ENCODE peak calls at places on chromosomes 3 and 15, in ten cellular contexts. Q is PC-3, T is astrocyte, J is Peyer's patch, W is brain microvascular endothelial cell, A is tibial artery, P is fibroblast of lung, H is ovary, L is kidney, V is right lobe of liver. U is an unnamed sample.

GRCh38 chr15:60353245-60353940 is 44.4 kb downstream of the ANXA2 start:
- DNase-seq in L (no peak), P (no peak), A (no peak), T (peak; percentile 63), H (no peak), W (no peak), V (no peak), J (no peak), Q (peak; percentile 38), U (no peak)

GRCh38 chr3:184815046-184815930 is 3.3 kb downstream of the VPS8 start:
- DNase-seq in T (peak; percentile 90), H (no peak), Q (peak; percentile 34), V (no peak), L (no peak), P (peak; percentile 91), J (no peak), A (no peak), W (peak; percentile 79), U (no peak)

GRCh38 chr15:77864211-77865105 is 213.1 kb downstream of the TBC1D2B start:
- DNase-seq in L (peak; percentile 65), A (peak; percentile 59), V (no peak), P (no peak), Q (no peak), T (no peak), H (no peak), W (no peak), J (peak; percentile 22), U (no peak)

GRCh38 chr15:100338971-100339444 is 2.8 kb downstream of the ADAMTS17 start:
- DNase-seq in W (peak; percentile 67), V (peak; percentile 41), L (no peak), Q (peak; percentile 88), A (peak; percentile 84), T (peak; percentile 72), J (peak; percentile 87), H (peak; percentile 69), P (peak; percentile 48), U (no peak)

GRCh38 chr15:39621210-39621609 is 40.3 kb downstream of the THBS1 start:
- DNase-seq in V (no peak), Q (peak; percentile 45), P (no peak), W (no peak), A (no peak), L (no peak), T (no peak), H (no peak), J (no peak), U (no peak)

GRCh38 chr15:83475551-83475950 is 28.4 kb downstream of the SH3GL3 start:
- DNase-seq in A (no peak), Q (peak; percentile 73), H (no peak), P (peak; percentile 15), W (peak; percentile 16), L (no peak), J (no peak), T (peak; percentile 63), V (no peak), U (peak; percentile 12)

GRCh38 chr3:136120373-136121348 is 75.5 kb downstream of the MSL2 start:
- DNase-seq in P (no peak), A (no peak), Q (no peak), T (peak; percentile 79), J (no peak), W (no peak), H (no peak), V (no peak), L (no peak), U (no peak)

GRCh38 chr3:112773864-112774263 is 72.8 kb downstream of the CD200R1L start:
- DNase-seq in L (no peak), P (no peak), V (no peak), J (peak; percentile 73), H (no peak), W (no peak), T (peak; percentile 71), A (no peak), Q (peak; percentile 97), U (no peak)

GRCh38 chr3:156290917-156291268 is 170.5 kb downstream of the KCNAB1 start:
- DNase-seq in T (no peak), P (no peak), Q (no peak), V (no peak), W (no peak), L (no peak), A (no peak), J (no peak), H (no peak), U (no peak)
- H3K4me3 ChIP-seq in T (peak overlapping the region; percentile 58), P (peak overlapping the region; percentile 48), Q (no peak overlapping the region), V (no peak overlapping the region), W (no peak overlapping the region), L (no peak overlapping the region), A (peak overlapping the region; percentile 40), J (no peak overlapping the region), H (no peak overlapping the region), U (no peak overlapping the region)

GRCh38 chr3:171786997-171787396 is 23.3 kb downstream of the PLD1 start:
- DNase-seq in Q (no peak), H (no peak), T (no peak), A (no peak), J (no peak), W (no peak), L (no peak), P (no peak), V (no peak), U (no peak)

GRCh38 chr3:171790898-171791694 is 19.2 kb downstream of the PLD1 start:
- DNase-seq in H (no peak), J (no peak), L (no peak), Q (no peak), W (no peak), A (no peak), V (no peak), P (peak; percentile 62), T (peak; percentile 81), U (no peak)

GRCh38 chr3:171790574-171790897 is 19.7 kb downstream of the PLD1 start:
- DNase-seq in P (no peak), Q (no peak), J (no peak), W (no peak), T (no peak), L (no peak), H (no peak), A (no peak), V (no peak), U (no peak)

GRCh38 chr3:171789759-171790505 is 20.4 kb downstream of the PLD1 start:
- DNase-seq in J (no peak), Q (peak; percentile 38), A (no peak), T (no peak), L (no peak), V (no peak), P (no peak), W (no peak), H (no peak), U (no peak)

GRCh38 chr3:171788546-171789351 is 21.5 kb downstream of the PLD1 start:
- DNase-seq in P (peak; percentile 80), V (no peak), A (no peak), L (no peak), J (no peak), Q (peak; percentile 87), H (no peak), T (peak; percentile 98), W (peak; percentile 72), U (no peak)
- TF ChIP-seq CTCF in P (no peak), V (no peak), A (no peak), L (no peak), J (no peak), Q (peak; percentile 43), H (no peak), T (no peak), W (peak; percentile 32), U (no peak)

GRCh38 chr15:72238586-72238985 is 7.6 kb upstream of the PKM start:
- DNase-seq in L (no peak), A (no peak), H (no peak), Q (no peak), W (no peak), V (no peak), P (no peak), J (no peak), T (no peak), U (no peak)

GRCh38 chr15:72233759-72234158 is 2.8 kb upstream of the PKM start:
- DNase-seq in W (no peak), T (no peak), H (no peak), V (no peak), P (no peak), A (no peak), J (no peak), L (no peak), Q (no peak), U (no peak)

GRCh38 chr15:72237286-72238224 is 6.6 kb upstream of the PKM start:
- DNase-seq in W (peak; percentile 97), L (peak; percentile 76), P (peak; percentile 97), V (peak; percentile 31), Q (peak; percentile 94), T (peak; percentile 97), H (no peak), J (peak; percentile 75), A (peak; percentile 88), U (peak; percentile 83)

GRCh38 chr15:72235298-72235697 is 4.3 kb upstream of the PKM start:
- DNase-seq in L (no peak), W (no peak), A (no peak), Q (no peak), V (no peak), H (no peak), P (no peak), T (no peak), J (no peak), U (no peak)

GRCh38 chr15:72236381-72237285 is 5.6 kb upstream of the PKM start:
- DNase-seq in W (no peak), H (no peak), T (no peak), Q (no peak), P (peak; percentile 3), V (no peak), L (no peak), A (no peak), J (no peak), U (no peak)
- H3K4me3 ChIP-seq in W (peak overlapping the region; percentile 50), H (no peak overlapping the region), T (peak overlapping the region; percentile 56), Q (peak overlapping the region; percentile 51), P (peak overlapping the region; percentile 42), V (no peak overlapping the region), L (no peak overlapping the region), A (peak overlapping the region; percentile 22), J (no peak overlapping the region), U (peak overlapping the region; percentile 59)

GRCh38 chr15:90619939-90620338 is 90.2 kb downstream of the CRTC3 start:
- DNase-seq in W (no peak), V (no peak), P (no peak), A (no peak), T (no peak), J (peak; percentile 26), Q (no peak), L (no peak), H (no peak), U (no peak)

GRCh38 chr15:90619468-90619867 is 89.7 kb downstream of the CRTC3 start:
- DNase-seq in W (no peak), A (no peak), Q (no peak), V (no peak), P (no peak), J (peak; percentile 34), L (no peak), T (no peak), H (no peak), U (no peak)

GRCh38 chr15:90617668-90618097 is 88.0 kb downstream of the CRTC3 start:
- DNase-seq in A (no peak), H (peak; percentile 30), Q (no peak), J (no peak), V (no peak), L (no peak), W (no peak), P (peak; percentile 38), T (no peak), U (no peak)

GRCh38 chr15:90617171-90617570 is 87.4 kb downstream of the CRTC3 start:
- DNase-seq in T (no peak), H (no peak), P (no peak), A (no peak), J (no peak), Q (peak; percentile 16), L (no peak), W (no peak), V (no peak), U (no peak)

DNA sequence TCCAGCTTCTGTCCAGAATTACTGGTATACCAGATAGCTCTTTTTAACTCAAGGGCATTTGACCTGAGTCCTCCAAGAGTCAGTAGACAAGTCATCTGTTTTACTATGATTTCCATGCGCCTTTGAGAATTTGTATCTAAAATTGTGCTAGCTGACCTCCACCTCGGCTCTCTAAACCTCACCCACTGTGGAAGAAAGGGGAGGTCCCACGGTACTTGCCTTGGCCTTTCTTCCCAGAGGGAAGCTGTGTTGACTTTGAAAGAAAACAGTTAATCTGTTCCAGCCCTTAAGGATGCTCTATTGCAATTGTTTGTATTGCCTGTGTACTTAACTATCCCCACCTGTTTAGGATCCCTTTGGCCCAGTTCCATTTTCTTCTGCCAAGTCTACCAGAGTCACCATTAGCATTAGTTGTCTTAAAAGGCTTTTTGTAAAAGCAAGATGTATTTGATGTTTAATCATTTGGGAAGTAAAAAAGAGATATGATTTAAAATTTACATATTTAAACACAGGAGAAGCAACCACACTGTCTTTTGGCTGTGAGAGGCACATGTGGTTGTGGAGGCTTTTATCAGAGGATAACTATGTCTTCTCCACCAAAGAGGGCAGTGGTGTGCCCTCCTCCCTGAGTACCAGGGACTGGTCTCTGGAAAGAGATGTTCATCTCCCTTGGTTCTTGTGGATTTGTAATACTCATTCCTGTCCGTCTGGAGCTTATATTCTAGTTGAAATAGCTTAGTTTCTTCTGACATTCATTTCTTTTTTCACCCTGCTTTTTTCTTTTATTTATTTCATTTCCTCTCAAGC is 88.8 kb downstream of the CRTC3 start:
- DNase-seq in V (no peak), A (no peak), L (no peak), J (no peak), W (no peak), T (no peak), H (no peak), P (no peak), Q (no peak), U (no peak)
- TF ChIP-seq CTCF in V (no peak), A (no peak), L (no peak), J (no peak), W (no peak), T (no peak), H (no peak), P (no peak), Q (peak; percentile 10), U (peak; percentile 2)

U was measured in epithelial cell of proximal tubule.